ENCODE peak calls at places on chromosomes 13 and 19, in six cellular contexts. I is astrocyte of the spinal cord, C is pancreas, N is endothelial cell, G is astrocyte, P is PC-9. K is an unnamed sample.

GRCh38 chr19:44927746-44928145 is 13.3 kb downstream of the APOC1 start:
- DNase-seq in I (peak), C (no peak), N (no peak), G (peak), P (no peak), K (no peak)

GRCh38 chr19:8240274-8241229 is 31.4 kb downstream of the CERS4 start:
- DNase-seq in I (peak), C (peak), N (peak), G (peak), P (peak), K (peak)

GRCh38 chr19:38003427-38004099 is 96.6 kb downstream of the SIPA1L3 start:
- DNase-seq in I (peak), C (peak), N (peak), G (peak), P (peak), K (no peak)

GRCh38 chr13:40986328-40986856 is 32.7 kb downstream of the ELF1 start:
- DNase-seq in I (peak), C (no peak), N (no peak), G (peak), P (no peak), K (no peak)

GRCh38 chr19:35458821-35459391 is 10.8 kb downstream of the FFAR2 start:
- DNase-seq in I (no peak), C (peak), N (no peak), G (no peak), P (no peak), K (no peak)

GRCh38 chr19:28504139-28504538 is 708.8 kb downstream of the UQCRFS1 start:
- DNase-seq in I (peak), C (no peak), N (no peak), G (peak), P (no peak), K (no peak)

GRCh38 chr13:67099494-67099893 is 130.6 kb downstream of the PCDH9 start:
- DNase-seq in I (no peak), C (no peak), N (no peak), G (no peak), P (no peak), K (no peak)

GRCh38 chr13:34469212-34469983 is 472.7 kb upstream of the NBEA start:
- DNase-seq in I (peak), C (no peak), N (no peak), G (peak), P (peak), K (no peak)

GRCh38 chr19:13037161-13037560 is 41.9 kb downstream of the NFIX start:
- DNase-seq in I (peak), C (no peak), N (no peak), G (peak), P (peak), K (no peak)

GRCh38 chr13:43981091-43981490 is 101.4 kb downstream of the LACC1 start:
- DNase-seq in I (no peak), C (no peak), N (no peak), G (no peak), P (no peak), K (no peak)

GRCh38 chr13:94233401-94233800 is 246.1 kb downstream of the DCT start:
- DNase-seq in I (peak), C (no peak), N (no peak), G (peak), P (no peak), K (no peak)

GRCh38 chr19:7489609-7490044 is 792 bp upstream of the PEX11G start:
- DNase-seq in I (no peak), C (no peak), N (no peak), G (no peak), P (no peak), K (no peak)

GRCh38 chr13:30978981-30979956 is 46.8 kb downstream of the TEX26 start:
- DNase-seq in I (no peak), C (peak), N (peak), G (no peak), P (no peak), K (no peak)

GRCh38 chr13:44713793-44714469 is 137.8 kb upstream of the TSC22D1 start:
- DNase-seq in I (peak), C (no peak), N (no peak), G (peak), P (peak), K (no peak)

GRCh38 chr13:75760182-75760981 is 124.3 kb downstream of the LMO7 start:
- DNase-seq in I (no peak), C (no peak), N (no peak), G (peak), P (peak), K (no peak)

GRCh38 chr19:3531716-3532115 is 7.3 kb upstream of the TEKTIP1 start:
- DNase-seq in I (no peak), C (no peak), N (no peak), G (no peak), P (no peak), K (no peak)

GRCh38 chr13:20188649-20189553 is 3.8 kb downstream of the GJB2 start:
- DNase-seq in I (no peak), C (no peak), N (no peak), G (no peak), P (no peak), K (no peak)

GRCh38 chr13:44293908-44294735 is 79.5 kb upstream of the SERP2 start:
- DNase-seq in I (peak), C (no peak), N (no peak), G (peak), P (no peak), K (no peak)

GRCh38 chr13:108086678-108087077 is 128.7 kb downstream of the LIG4 start:
- DNase-seq in I (peak), C (no peak), N (peak), G (no peak), P (peak), K (no peak)

GRCh38 chr13:54379461-54379860 is 1350.8 kb downstream of the OLFM4 start:
- DNase-seq in I (no peak), C (no peak), N (no peak), G (no peak), P (no peak), K (no peak)

GRCh38 chr19:1233361-1233667 is 4.5 kb downstream of the CBARP start:
- DNase-seq in I (no peak), C (no peak), N (no peak), G (no peak), P (no peak), K (no peak)

GRCh38 chr19:55259540-55260210 is 858 bp upstream of the PPP6R1 start:
- DNase-seq in I (no peak), C (peak), N (peak), G (no peak), P (no peak), K (no peak)
- TF ChIP-seq CTCF in I (no peak), C (no peak), N (no peak), G (no peak), P (no peak), K (no peak)

GRCh38 chr19:19384486-19384885 is 21.0 kb upstream of the GATAD2A start:
- DNase-seq in I (no peak), C (peak), N (no peak), G (no peak), P (no peak), K (no peak)

GRCh38 chr19:19387108-19387507 is 18.4 kb upstream of the GATAD2A start:
- DNase-seq in I (no peak), C (peak), N (no peak), G (no peak), P (no peak), K (no peak)

GRCh38 chr19:19385900-19386339 is 19.6 kb upstream of the GATAD2A start:
- DNase-seq in I (no peak), C (peak), N (peak), G (no peak), P (no peak), K (no peak)

GRCh38 chr19:19386373-19386869 is 19.1 kb upstream of the GATAD2A start:
- DNase-seq in I (no peak), C (peak), N (no peak), G (no peak), P (no peak), K (no peak)

GRCh38 chr19:19385131-19385899 is 20.2 kb upstream of the GATAD2A start:
- DNase-seq in I (peak), C (peak), N (peak), G (peak), P (peak), K (peak)
- TF ChIP-seq CTCF in I (no peak), C (no peak), N (peak), G (no peak), P (no peak), K (peak)

DNA sequence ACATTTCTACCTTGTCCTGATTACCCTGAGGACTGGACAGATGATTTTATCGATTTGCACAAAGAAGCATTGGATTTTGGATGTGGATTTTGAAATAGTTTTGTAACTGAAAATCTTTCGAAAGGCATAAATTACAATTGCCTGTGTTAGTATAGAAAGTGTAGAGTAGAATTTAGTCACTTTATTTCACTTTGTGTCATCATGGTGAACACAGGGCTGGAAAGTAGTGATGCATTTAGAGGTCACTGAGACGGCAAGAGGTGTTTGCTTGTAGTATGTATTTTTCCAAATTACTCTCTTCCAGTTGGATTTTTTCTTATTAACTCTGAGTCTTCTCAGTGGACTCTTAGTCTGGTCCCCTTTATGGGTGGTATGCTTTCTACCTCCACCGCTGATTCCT is 326.0 kb downstream of the NALCN start:
- DNase-seq in I (no peak), C (no peak), N (no peak), G (no peak), P (no peak), K (no peak)
- TF ChIP-seq CTCF in I (no peak), C (no peak), N (no peak), G (no peak), P (no peak), K (no peak)

DNA sequence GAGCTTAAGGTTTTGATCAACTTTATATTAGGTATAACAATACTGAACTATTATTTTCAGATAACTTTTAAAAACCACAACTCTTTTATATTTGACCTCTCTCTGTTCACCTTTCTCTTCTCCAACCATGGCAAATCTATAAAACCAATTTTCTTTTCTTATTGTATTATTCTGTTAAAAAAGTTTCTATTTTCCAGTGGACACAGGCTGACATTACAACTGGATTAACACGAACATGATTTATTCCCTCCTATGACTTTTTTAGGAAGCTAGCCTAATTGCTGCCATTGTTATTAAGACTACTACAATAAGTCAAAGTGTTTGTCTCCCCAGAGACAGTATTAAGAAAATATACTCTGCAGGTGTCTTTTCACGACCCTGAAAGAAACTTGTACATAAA is 2291.1 kb upstream of the PCDH20 start:
- DNase-seq in I (no peak), C (no peak), N (no peak), G (no peak), P (no peak), K (no peak)
- TF ChIP-seq CTCF in I (no peak), C (no peak), N (no peak), G (no peak), P (no peak), K (no peak)

DNA sequence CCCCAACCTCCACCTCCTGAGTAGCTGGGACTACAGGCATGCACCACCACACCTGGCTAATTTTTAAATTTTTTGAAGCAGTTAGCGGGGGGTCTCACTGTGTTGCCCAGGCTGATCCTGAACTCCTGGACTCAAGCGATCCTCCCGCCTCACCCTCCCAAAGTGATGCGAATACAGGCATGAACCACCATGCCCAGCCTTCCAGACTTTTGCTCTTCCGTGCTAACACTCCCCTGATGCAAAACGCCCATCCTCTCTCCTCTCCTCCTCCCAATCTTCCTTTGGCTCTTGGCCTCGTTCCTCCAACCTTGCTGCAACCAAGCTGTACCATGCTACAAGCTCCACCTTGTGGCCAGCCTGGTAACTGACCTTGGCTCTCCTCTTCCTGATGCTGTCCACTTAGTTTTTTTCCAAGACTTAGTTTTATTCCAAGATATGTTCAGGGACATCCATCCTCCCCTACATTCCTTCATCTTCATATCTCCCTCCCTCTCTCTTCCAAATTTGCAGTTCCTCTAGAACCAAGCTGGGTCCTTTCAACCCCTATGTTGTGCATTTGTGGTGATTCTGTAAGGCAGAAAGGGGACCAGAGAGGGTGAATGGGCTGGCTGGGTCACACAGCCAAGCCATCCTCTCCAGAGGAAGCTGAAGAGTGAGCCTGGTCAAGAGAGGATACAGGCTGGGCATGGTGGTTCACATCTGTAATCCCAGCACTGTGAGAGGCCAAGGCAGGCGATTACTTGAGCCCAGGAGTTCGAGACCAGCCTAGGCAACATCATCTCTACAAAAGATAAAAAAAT is 32.8 kb downstream of the TINCR start:
- DNase-seq in I (no peak), C (no peak), N (peak), G (no peak), P (no peak), K (no peak)
- TF ChIP-seq CTCF in I (peak), C (no peak), N (peak), G (peak), P (peak), K (no peak)

DNA sequence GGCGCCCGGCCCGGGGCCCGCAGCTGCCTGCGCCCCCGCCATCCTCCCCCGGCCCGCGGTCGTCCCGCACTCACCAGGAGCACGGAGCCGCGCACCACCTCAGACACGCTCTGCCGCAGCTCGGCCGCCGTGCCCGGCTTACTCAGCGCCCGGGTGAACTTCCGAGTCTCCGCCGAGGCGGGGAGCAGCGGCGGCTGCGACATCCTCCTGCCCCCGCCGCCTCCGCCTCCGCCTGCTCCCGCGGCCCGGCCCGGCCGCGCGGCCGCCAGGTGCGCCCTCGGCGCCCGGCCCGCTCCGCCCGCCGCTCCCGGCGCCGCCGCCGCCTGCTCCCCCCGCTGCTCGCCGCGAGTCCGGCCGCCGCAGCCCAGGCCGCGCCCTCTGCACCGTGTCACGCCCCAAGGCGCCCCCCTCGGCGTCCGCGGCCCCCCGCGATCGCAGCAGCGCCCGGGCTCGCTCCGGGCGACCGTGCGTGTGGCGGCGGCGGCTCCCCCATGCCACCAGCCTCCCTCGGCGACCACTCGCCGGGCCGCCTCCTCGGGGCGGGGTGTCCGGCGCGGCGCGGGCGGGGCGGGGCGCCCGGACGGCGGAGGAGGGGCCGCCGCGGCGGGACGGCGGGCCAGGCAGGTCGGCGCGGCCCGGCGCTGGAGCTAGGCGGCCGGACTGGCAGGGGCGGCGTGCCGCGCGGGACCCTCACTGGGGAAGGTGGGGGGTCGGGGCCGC is 108.4 kb upstream of the DOCK9 start:
- DNase-seq in I (peak), C (peak), N (peak), G (peak), P (peak), K (no peak)
- TF ChIP-seq CTCF in I (no peak), C (no peak), N (no peak), G (no peak), P (no peak), K (no peak)

DNA sequence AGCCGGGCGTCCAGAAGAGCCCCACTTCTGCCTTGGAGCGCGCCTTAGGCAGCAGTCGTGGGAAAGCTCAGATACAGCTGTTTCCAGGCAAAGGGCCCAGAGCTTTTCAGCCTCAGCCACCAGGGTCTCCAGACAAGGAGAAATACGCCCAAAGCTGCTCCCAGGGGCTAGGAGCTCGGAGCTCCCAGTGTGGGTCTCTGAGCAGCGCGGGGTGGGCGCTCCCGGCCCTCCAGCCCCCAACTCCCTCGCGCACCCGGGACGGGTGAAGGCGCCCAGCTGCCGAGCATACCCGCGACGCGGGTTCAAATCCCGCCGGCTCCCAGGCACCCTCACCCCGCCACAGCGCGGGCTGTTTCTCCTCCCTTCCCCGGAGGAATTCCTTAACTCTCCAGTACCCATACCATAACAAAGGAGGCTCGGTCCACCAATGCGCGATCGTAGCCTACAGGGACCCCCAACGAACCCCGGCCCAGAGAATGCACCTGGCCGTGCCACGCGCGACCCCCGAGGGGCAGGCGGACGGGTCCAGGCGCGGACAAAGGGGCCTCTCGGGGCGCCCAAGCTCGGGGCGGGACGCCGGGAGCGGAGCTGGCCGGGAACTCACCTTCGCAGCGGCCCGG is 507 bp downstream of the COL4A1 start:
- DNase-seq in I (no peak), C (peak), N (no peak), G (no peak), P (no peak), K (no peak)
- TF ChIP-seq CTCF in I (no peak), C (no peak), N (no peak), G (no peak), P (no peak), K (no peak)

GRCh38 chr19:51703655-51704515 is 10.8 kb downstream of the SPACA6 start:
- DNase-seq in I (peak), C (peak), N (peak), G (peak), P (peak), K (peak)
- TF ChIP-seq CTCF in I (peak), C (no peak), N (no peak), G (no peak), P (peak), K (peak)

DNA sequence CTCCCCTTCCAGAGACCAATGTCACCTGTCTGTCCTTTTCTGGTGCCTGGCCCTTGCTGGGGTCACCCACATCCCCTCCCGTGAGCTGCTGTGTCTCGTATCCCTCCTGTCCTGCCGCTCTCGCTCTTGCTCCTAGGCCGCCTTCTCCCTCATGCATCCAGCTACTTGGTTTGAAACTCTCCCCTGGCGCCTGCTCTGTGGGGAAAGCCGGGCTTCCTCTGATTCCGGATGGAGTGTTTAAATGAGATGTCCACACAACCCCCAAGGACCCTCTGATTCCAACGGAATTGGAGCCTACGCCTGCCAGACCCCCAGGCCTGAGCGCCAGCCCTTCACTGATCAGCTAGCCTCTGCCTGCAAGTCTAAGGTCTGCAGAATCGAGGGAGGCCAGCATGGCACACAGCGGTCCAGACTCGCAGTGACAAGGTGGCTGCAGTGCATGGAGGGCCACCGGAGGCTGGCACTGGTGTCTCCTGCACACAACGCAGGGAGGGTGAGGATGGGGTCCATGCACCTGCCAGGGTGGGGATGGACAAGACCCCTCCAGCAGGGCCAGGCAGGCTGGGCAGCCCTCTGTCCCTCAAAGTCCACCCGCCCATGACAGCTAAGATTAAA is 47.2 kb downstream of the RFX2 start:
- DNase-seq in I (no peak), C (no peak), N (no peak), G (no peak), P (no peak), K (no peak)
- TF ChIP-seq CTCF in I (no peak), C (no peak), N (no peak), G (no peak), P (no peak), K (no peak)

GRCh38 chr19:57907394-57907793 is 9.0 kb downstream of the ZNF417 start:
- DNase-seq in I (no peak), C (no peak), N (no peak), G (no peak), P (no peak), K (no peak)

GRCh38 chr19:57905258-57905657 is 11.1 kb downstream of the ZNF417 start:
- DNase-seq in I (no peak), C (no peak), N (no peak), G (no peak), P (no peak), K (no peak)

GRCh38 chr19:57903298-57904174 is 12.9 kb downstream of the ZNF417 start:
- DNase-seq in I (peak), C (no peak), N (no peak), G (peak), P (no peak), K (no peak)
- TF ChIP-seq CTCF in I (peak), C (peak), N (peak), G (peak), P (peak), K (peak)

K was measured in esophagus squamous epithelium.